ENCODE peak calls at places on chromosome 15, in seven cellular contexts. Z, U, P, K, F, H and W are unnamed samples.

GRCh38 chr15:65981837-65982696 is 112.8 kb downstream of the RAB11A start:
- DNase-seq in Z (peak; percentile 24), U (peak; percentile 18), P (peak; percentile 91), K (no peak), F (peak; percentile 74), H (peak; percentile 88), W (peak; percentile 64)

GRCh38 chr15:85667491-85668424 is 127.0 kb downstream of the KLHL25 start:
- DNase-seq in Z (no peak), U (peak; percentile 53), P (no peak), K (no peak), F (no peak), H (no peak), W (no peak)

GRCh38 chr15:40291088-40291574 is 8.3 kb upstream of the ANKRD63 start:
- DNase-seq in Z (peak; percentile 77), U (no peak), P (peak; percentile 81), K (no peak), F (no peak), H (peak; percentile 80), W (no peak)

GRCh38 chr15:48766196-48766595 is 44.7 kb downstream of the CEP152 start:
- DNase-seq in Z (peak; percentile 3), U (no peak), P (no peak), K (no peak), F (no peak), H (no peak), W (no peak)

GRCh38 chr15:37019479-37020433 is 80.6 kb downstream of the MEIS2 start:
- DNase-seq in Z (peak; percentile 60), U (peak; percentile 83), P (peak; percentile 14), K (no peak), F (no peak), H (no peak), W (no peak)

GRCh38 chr15:32663671-32664070 is 22.2 kb downstream of the SCG5 start:
- DNase-seq in Z (no peak), U (no peak), P (no peak), K (no peak), F (no peak), H (no peak), W (no peak)

GRCh38 chr15:64017082-64017588 is 29.1 kb downstream of the DAPK2 start:
- DNase-seq in Z (no peak), U (peak; percentile 58), P (no peak), K (no peak), F (no peak), H (no peak), W (no peak)

GRCh38 chr15:37072181-37072580 is 28.2 kb downstream of the MEIS2 start:
- DNase-seq in Z (no peak), U (no peak), P (no peak), K (no peak), F (no peak), H (no peak), W (no peak)

GRCh38 chr15:92343869-92344643 is 49.6 kb upstream of the ST8SIA2 start:
- DNase-seq in Z (no peak), U (no peak), P (no peak), K (no peak), F (no peak), H (peak; percentile 49), W (no peak)

GRCh38 chr15:74489518-74490338 is 28.8 kb upstream of the UBL7 start:
- DNase-seq in Z (peak; percentile 81), U (peak; percentile 39), P (peak; percentile 88), K (peak; percentile 53), F (peak; percentile 55), H (peak; percentile 86), W (peak; percentile 48)

GRCh38 chr15:92839696-92840095 is 60.4 kb upstream of the CHD2 start:
- DNase-seq in Z (no peak), U (no peak), P (no peak), K (no peak), F (no peak), H (no peak), W (peak; percentile 34)

GRCh38 chr15:60788514-60789091 is 309.7 kb upstream of the ICE2 start:
- DNase-seq in Z (no peak), U (no peak), P (no peak), K (no peak), F (no peak), H (no peak), W (no peak)

GRCh38 chr15:100602822-100603393 is 519 bp downstream of the ASB7 start:
- DNase-seq in Z (peak; percentile 40), U (peak; percentile 10), P (peak; percentile 10), K (peak; percentile 31), F (peak; percentile 26), H (peak; percentile 83), W (peak; percentile 21)

GRCh38 chr15:84099181-84099580 is 136.4 kb upstream of the GOLGA6L4 start:
- DNase-seq in Z (peak; percentile 36), U (no peak), P (no peak), K (peak; percentile 55), F (no peak), H (no peak), W (no peak)

GRCh38 chr15:81111510-81112375 is 22.3 kb upstream of the CFAP161 start:
- DNase-seq in Z (no peak), U (no peak), P (no peak), K (peak; percentile 43), F (peak; percentile 43), H (no peak), W (peak; percentile 42)

GRCh38 chr15:81115054-81115939 is 18.8 kb upstream of the CFAP161 start:
- DNase-seq in Z (no peak), U (no peak), P (no peak), K (no peak), F (no peak), H (no peak), W (no peak)

GRCh38 chr15:81111018-81111417 is 23.1 kb upstream of the CFAP161 start:
- DNase-seq in Z (no peak), U (no peak), P (no peak), K (no peak), F (no peak), H (no peak), W (no peak)

GRCh38 chr15:81113204-81113657 is 20.8 kb upstream of the CFAP161 start:
- DNase-seq in Z (no peak), U (no peak), P (no peak), K (no peak), F (no peak), H (no peak), W (no peak)

GRCh38 chr15:81113861-81114261 is 20.2 kb upstream of the CFAP161 start:
- DNase-seq in Z (no peak), U (no peak), P (no peak), K (no peak), F (no peak), H (no peak), W (no peak)
- TF ChIP-seq TAF1 in Z (no peak), U (no peak), P (no peak), K (no peak), F (no peak), H (no peak), W (no peak)

DNA sequence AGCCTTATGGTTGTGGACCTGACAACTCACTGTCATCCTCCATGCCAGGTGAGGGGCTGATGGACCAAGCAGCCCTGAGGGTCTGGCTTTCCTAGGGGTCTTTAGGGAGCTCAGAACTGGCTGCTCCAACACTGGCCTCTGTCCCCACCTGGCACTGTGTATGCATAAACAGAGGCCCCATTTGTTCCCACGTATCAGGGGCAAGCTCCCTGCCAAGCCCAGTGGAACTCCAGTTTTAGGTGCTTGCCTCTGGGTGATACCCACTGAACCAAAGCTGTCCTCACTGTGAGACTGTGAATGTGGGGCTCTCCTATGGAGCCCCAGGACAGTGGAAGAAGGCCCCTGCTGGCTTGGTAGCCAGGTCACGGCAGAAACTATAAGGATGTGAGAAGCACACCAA is 26.7 kb upstream of the RHCG start:
- DNase-seq in Z (no peak), U (no peak), P (no peak), K (no peak), F (no peak), H (no peak), W (no peak)
- TF ChIP-seq TAF1 in Z (no peak), U (no peak), P (no peak), K (no peak), F (no peak), H (no peak), W (no peak)

DNA sequence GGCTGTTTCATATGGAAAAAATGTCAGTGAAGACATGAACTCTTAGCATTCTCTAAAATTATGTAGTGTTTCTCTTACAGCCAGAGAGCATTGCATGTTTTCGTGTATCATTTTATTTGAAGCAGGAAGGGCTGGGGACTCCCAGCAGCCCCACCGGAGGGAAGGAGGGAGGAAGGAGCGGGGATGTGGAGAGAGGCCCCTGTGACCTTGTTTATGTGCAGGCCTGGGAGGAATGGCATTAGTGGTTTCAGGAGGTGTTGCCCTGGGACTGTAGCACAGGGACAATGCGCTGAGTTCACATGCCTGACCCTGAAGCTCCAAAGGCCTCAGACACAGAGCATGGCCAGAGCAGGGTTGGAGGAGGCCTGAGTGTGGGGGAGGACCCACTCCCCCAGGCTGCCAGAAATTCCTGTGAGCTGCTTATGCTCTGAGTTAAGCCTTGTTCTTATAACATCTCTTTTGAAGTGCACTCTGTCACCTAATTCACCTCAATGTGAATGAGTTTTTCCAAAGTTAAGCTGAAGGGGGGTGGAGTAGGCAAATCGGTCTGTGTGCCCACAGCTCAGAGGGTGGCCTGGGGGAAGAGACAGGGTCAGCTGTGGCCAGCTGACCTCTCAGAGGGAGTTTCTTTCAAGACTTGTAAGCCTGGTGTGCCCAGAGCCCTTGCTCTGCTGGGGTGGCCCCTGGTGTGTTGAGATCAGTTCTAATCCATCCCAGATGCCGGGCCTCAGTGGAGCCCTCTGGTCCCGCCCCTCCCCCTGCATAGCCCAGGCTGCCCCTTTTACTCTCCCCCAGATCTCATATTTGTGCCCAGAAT is 3.9 kb upstream of the RNU6-1 start:
- DNase-seq in Z (peak; percentile 62), U (peak; percentile 87), P (no peak), K (no peak), F (no peak), H (no peak), W (no peak)
- TF ChIP-seq TAF1 in Z (no peak), U (no peak), P (no peak), K (no peak), F (no peak), H (no peak), W (no peak)

GRCh38 chr15:52463638-52464037 is 65.0 kb downstream of the MYO5A start:
- DNase-seq in Z (no peak), U (no peak), P (no peak), K (no peak), F (no peak), H (no peak), W (no peak)

GRCh38 chr15:52464478-52464877 is 64.2 kb downstream of the MYO5A start:
- DNase-seq in Z (no peak), U (no peak), P (peak; percentile 19), K (peak; percentile 90), F (no peak), H (no peak), W (peak; percentile 16)

GRCh38 chr15:52466716-52467115 is 62.0 kb downstream of the MYO5A start:
- DNase-seq in Z (no peak), U (no peak), P (no peak), K (no peak), F (no peak), H (no peak), W (no peak)

GRCh38 chr15:52464040-52464439 is 64.6 kb downstream of the MYO5A start:
- DNase-seq in Z (no peak), U (no peak), P (no peak), K (no peak), F (no peak), H (no peak), W (no peak)

DNA sequence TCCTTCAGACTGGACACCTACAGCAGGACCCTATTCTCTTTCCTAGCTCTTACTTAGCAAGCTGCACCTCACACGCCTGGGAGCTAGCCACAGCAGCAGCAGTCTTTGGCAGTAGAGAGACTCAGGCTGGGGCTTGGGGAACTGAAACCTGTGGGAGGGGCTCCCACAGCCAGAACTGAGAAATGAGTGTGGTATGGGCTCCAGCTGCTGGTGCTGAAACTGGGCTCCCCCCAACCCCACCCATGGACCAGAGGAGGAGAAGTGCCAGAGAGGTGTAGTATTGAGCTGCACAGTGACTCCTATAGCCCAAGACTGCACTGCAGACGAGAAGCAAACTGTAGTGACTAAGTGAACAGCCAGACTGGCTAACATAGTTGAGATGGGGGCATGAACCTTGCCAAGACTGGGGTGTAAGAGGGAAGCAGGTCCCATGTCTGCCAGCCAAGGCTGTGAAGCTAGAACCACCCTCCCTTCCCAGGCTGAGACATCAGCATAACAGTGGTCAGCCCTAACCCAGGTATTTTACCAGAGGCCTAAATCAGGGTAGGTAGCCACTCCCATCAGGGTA is 62.5 kb downstream of the MYO5A start:
- DNase-seq in Z (no peak), U (no peak), P (no peak), K (peak; percentile 97), F (peak; percentile 66), H (no peak), W (peak; percentile 60)
- TF ChIP-seq TAF1 in Z (no peak), U (no peak), P (no peak), K (peak; percentile 61), F (peak; percentile 21), H (no peak), W (peak; percentile 59)